ENCODE peak calls at places on chromosomes 7 and 10, in six cellular contexts. One of them, this sample, is unnamed. For H3K9me3 and H3K4me1, the result is how much of the 10 kb centered on the place peaks cover.

GRCh38 chr10:69567920-69568319 is 5.3 kb downstream of the NEUROG3 start:
- DNase-seq in upper lobe of left lung: no peak
- DNase-seq in small intestine: no peak
- DNase-seq in prostate gland: no peak
- DNase-seq in testis: peak
- DNase-seq in CD4-positive, alpha-beta memory T cell: no peak
- DNase-seq in this sample: no peak

GRCh38 chr7:31549621-31550020 is 35.7 kb downstream of the ITPRID1 start:
- DNase-seq in upper lobe of left lung: no peak
- DNase-seq in small intestine: peak
- DNase-seq in prostate gland: no peak
- DNase-seq in testis: no peak
- DNase-seq in CD4-positive, alpha-beta memory T cell: no peak
- DNase-seq in this sample: no peak

GRCh38 chr10:90804354-90804753 is 53.5 kb downstream of the HTR7 start:
- DNase-seq in upper lobe of left lung: no peak
- DNase-seq in small intestine: no peak
- DNase-seq in prostate gland: no peak
- DNase-seq in testis: no peak
- DNase-seq in CD4-positive, alpha-beta memory T cell: no peak
- DNase-seq in this sample: no peak

GRCh38 chr7:104642551-104642950 is 314.1 kb downstream of the LHFPL3 start:
- DNase-seq in upper lobe of left lung: no peak
- DNase-seq in small intestine: no peak
- DNase-seq in prostate gland: no peak
- DNase-seq in testis: no peak
- DNase-seq in CD4-positive, alpha-beta memory T cell: no peak
- DNase-seq in this sample: no peak

GRCh38 chr10:126409821-126410220 is 21.5 kb upstream of the ADAM12 start:
- DNase-seq in upper lobe of left lung: no peak
- DNase-seq in small intestine: no peak
- DNase-seq in prostate gland: no peak
- DNase-seq in testis: no peak
- DNase-seq in CD4-positive, alpha-beta memory T cell: no peak
- DNase-seq in this sample: no peak

GRCh38 chr7:5248201-5248885 is 34.4 kb upstream of the SLC29A4 start:
- DNase-seq in upper lobe of left lung: peak
- DNase-seq in small intestine: no peak
- DNase-seq in prostate gland: no peak
- DNase-seq in testis: peak
- DNase-seq in CD4-positive, alpha-beta memory T cell: no peak
- DNase-seq in this sample: no peak

GRCh38 chr10:70381491-70382421 is 669 bp downstream of the LRRC20 start:
- DNase-seq in upper lobe of left lung: peak
- DNase-seq in small intestine: peak
- DNase-seq in prostate gland: no peak
- DNase-seq in testis: no peak
- DNase-seq in CD4-positive, alpha-beta memory T cell: no peak
- DNase-seq in this sample: no peak

GRCh38 chr10:38054361-38054797 is 39.8 kb upstream of the ZNF37A start:
- DNase-seq in upper lobe of left lung: no peak
- DNase-seq in small intestine: no peak
- DNase-seq in prostate gland: no peak
- DNase-seq in testis: no peak
- DNase-seq in CD4-positive, alpha-beta memory T cell: no peak
- DNase-seq in this sample: no peak

GRCh38 chr10:26331376-26331775 is 106.8 kb upstream of the APBB1IP start:
- DNase-seq in upper lobe of left lung: no peak
- DNase-seq in small intestine: no peak
- DNase-seq in prostate gland: no peak
- DNase-seq in testis: no peak
- DNase-seq in CD4-positive, alpha-beta memory T cell: no peak
- DNase-seq in this sample: no peak

GRCh38 chr10:44022203-44022602 is 362.7 kb downstream of the CXCL12 start:
- DNase-seq in upper lobe of left lung: no peak
- DNase-seq in small intestine: no peak
- DNase-seq in prostate gland: no peak
- DNase-seq in testis: no peak
- DNase-seq in CD4-positive, alpha-beta memory T cell: no peak
- DNase-seq in this sample: no peak

GRCh38 chr7:444606-445005 is 75.0 kb downstream of the PDGFA start:
- DNase-seq in upper lobe of left lung: peak
- DNase-seq in small intestine: no peak
- DNase-seq in prostate gland: no peak
- DNase-seq in testis: peak
- DNase-seq in CD4-positive, alpha-beta memory T cell: no peak
- DNase-seq in this sample: no peak

GRCh38 chr7:42014625-42015412 is 222.2 kb downstream of the GLI3 start:
- DNase-seq in upper lobe of left lung: no peak
- DNase-seq in small intestine: peak
- DNase-seq in prostate gland: peak
- DNase-seq in testis: peak
- DNase-seq in CD4-positive, alpha-beta memory T cell: no peak
- DNase-seq in this sample: no peak

GRCh38 chr7:55774327-55775050 is 88.1 kb downstream of the SEPTIN14 start:
- DNase-seq in upper lobe of left lung: peak
- DNase-seq in small intestine: no peak
- DNase-seq in prostate gland: peak
- DNase-seq in testis: peak
- DNase-seq in CD4-positive, alpha-beta memory T cell: no peak
- DNase-seq in this sample: no peak

GRCh38 chr10:5632430-5632829 is 34.0 kb downstream of the ASB13 start:
- DNase-seq in upper lobe of left lung: no peak
- DNase-seq in small intestine: peak
- DNase-seq in prostate gland: no peak
- DNase-seq in testis: no peak
- DNase-seq in CD4-positive, alpha-beta memory T cell: no peak
- DNase-seq in this sample: peak

GRCh38 chr7:44881610-44882009 is 3.7 kb downstream of the PURB start:
- DNase-seq in upper lobe of left lung: no peak
- DNase-seq in small intestine: no peak
- DNase-seq in prostate gland: no peak
- DNase-seq in testis: no peak
- DNase-seq in CD4-positive, alpha-beta memory T cell: no peak
- DNase-seq in this sample: no peak

GRCh38 chr7:25382175-25382574 is 153.9 kb upstream of the NPVF start:
- DNase-seq in upper lobe of left lung: no peak
- DNase-seq in small intestine: no peak
- DNase-seq in prostate gland: no peak
- DNase-seq in testis: no peak
- DNase-seq in CD4-positive, alpha-beta memory T cell: no peak
- DNase-seq in this sample: no peak

GRCh38 chr7:140229591-140230516 is 53.1 kb upstream of the KDM7A start:
- DNase-seq in upper lobe of left lung: peak
- DNase-seq in small intestine: peak
- DNase-seq in prostate gland: no peak
- DNase-seq in testis: no peak
- DNase-seq in CD4-positive, alpha-beta memory T cell: peak
- DNase-seq in this sample: no peak

GRCh38 chr7:8232999-8233847 is 28.7 kb downstream of the ICA1 start:
- DNase-seq in upper lobe of left lung: no peak
- DNase-seq in small intestine: peak
- DNase-seq in prostate gland: no peak
- DNase-seq in testis: no peak
- DNase-seq in CD4-positive, alpha-beta memory T cell: no peak
- DNase-seq in this sample: no peak

GRCh38 chr7:24828871-24829661 is 71.8 kb upstream of the GSDME start:
- DNase-seq in upper lobe of left lung: no peak
- DNase-seq in small intestine: peak
- DNase-seq in prostate gland: no peak
- DNase-seq in testis: no peak
- DNase-seq in CD4-positive, alpha-beta memory T cell: no peak
- DNase-seq in this sample: no peak

GRCh38 chr7:139091677-139091996 is 17.9 kb downstream of the ZC3HAV1 start:
- DNase-seq in upper lobe of left lung: no peak
- DNase-seq in small intestine: no peak
- DNase-seq in prostate gland: no peak
- DNase-seq in testis: no peak
- DNase-seq in CD4-positive, alpha-beta memory T cell: no peak
- DNase-seq in this sample: no peak

GRCh38 chr7:139088268-139088667 is 21.3 kb downstream of the ZC3HAV1 start:
- DNase-seq in upper lobe of left lung: no peak
- DNase-seq in small intestine: no peak
- DNase-seq in prostate gland: no peak
- DNase-seq in testis: no peak
- DNase-seq in CD4-positive, alpha-beta memory T cell: no peak
- DNase-seq in this sample: no peak

GRCh38 chr7:139087212-139087611 is 22.3 kb downstream of the ZC3HAV1 start:
- DNase-seq in upper lobe of left lung: no peak
- DNase-seq in small intestine: peak
- DNase-seq in prostate gland: no peak
- DNase-seq in testis: no peak
- DNase-seq in CD4-positive, alpha-beta memory T cell: no peak
- DNase-seq in this sample: no peak

GRCh38 chr7:139086454-139086853 is 23.1 kb downstream of the ZC3HAV1 start:
- DNase-seq in upper lobe of left lung: no peak
- DNase-seq in small intestine: no peak
- DNase-seq in prostate gland: no peak
- DNase-seq in testis: no peak
- DNase-seq in CD4-positive, alpha-beta memory T cell: no peak
- DNase-seq in this sample: no peak

DNA sequence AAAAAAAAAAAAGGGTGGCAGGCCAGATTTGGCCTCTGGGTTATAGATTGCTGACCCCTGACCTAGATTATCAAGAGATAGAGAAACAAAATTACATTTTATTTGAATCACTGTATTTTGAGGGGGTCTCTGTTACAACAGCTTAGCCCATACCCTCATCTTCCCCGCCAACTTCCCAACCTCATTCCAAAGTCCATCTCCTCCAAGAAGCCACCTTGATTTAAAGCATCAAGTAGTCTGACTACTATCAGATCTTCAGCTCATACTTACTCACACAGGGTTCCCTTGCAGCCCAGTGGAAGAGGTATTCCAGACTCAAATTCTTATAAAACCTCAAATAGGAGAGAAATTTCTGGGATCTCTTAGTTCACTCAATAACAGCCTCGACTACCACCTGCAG is 20.4 kb downstream of the ZC3HAV1 start:
- DNase-seq in upper lobe of left lung: no peak
- DNase-seq in small intestine: no peak
- DNase-seq in prostate gland: no peak
- DNase-seq in testis: no peak
- DNase-seq in CD4-positive, alpha-beta memory T cell: no peak
- DNase-seq in this sample: no peak
- H3K9me3 ChIP-seq in upper lobe of left lung: under half
- H3K9me3 ChIP-seq in small intestine: under half
- H3K9me3 ChIP-seq in prostate gland: under half
- H3K9me3 ChIP-seq in testis: under half
- H3K9me3 ChIP-seq in CD4-positive, alpha-beta memory T cell: under half
- H3K9me3 ChIP-seq in this sample: under half

DNA sequence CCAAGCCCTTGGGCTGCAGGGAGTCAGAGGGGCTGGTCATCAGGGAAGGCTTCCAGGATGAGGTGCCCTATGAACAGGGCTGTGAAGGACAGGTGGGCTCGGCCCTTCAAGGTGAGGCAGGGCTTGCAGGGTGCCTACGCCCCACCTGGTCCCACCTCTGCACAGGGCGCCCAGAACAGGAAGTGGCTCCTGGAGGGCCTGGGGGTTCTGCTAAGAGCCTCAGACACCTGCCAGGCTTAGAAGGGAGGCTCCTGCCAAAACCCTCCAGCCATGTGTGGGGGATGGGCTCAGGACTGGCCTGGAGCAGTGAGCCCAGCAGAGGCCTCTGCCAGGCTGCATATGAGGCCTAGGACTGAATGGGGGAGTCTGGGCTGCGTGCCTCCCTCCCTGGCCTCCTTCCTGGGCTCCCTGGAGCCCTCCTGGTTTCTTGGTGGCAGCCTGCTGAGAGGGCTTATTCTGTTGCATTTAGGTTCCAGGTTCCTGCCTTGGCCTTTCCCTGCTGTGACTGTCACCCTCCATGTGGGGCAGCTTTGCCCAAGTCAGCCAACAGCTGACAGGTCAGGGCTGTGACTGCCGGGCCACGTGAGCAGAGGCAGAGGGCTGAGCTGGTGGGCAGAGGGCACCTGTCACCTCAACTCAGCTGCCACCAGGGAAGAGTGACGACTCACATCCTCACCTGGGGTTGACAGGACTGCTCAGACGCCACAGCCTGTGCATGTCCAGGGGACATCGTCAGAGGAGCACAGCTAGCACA is 45.2 kb upstream of the MSMB start:
- DNase-seq in upper lobe of left lung: peak
- DNase-seq in small intestine: no peak
- DNase-seq in prostate gland: no peak
- DNase-seq in testis: no peak
- DNase-seq in CD4-positive, alpha-beta memory T cell: no peak
- DNase-seq in this sample: no peak
- H3K27ac ChIP-seq in upper lobe of left lung: no peak
- H3K27ac ChIP-seq in small intestine: peak
- H3K27ac ChIP-seq in prostate gland: no peak
- H3K27ac ChIP-seq in testis: no peak
- H3K27ac ChIP-seq in CD4-positive, alpha-beta memory T cell: peak
- H3K27ac ChIP-seq in this sample: no peak

DNA sequence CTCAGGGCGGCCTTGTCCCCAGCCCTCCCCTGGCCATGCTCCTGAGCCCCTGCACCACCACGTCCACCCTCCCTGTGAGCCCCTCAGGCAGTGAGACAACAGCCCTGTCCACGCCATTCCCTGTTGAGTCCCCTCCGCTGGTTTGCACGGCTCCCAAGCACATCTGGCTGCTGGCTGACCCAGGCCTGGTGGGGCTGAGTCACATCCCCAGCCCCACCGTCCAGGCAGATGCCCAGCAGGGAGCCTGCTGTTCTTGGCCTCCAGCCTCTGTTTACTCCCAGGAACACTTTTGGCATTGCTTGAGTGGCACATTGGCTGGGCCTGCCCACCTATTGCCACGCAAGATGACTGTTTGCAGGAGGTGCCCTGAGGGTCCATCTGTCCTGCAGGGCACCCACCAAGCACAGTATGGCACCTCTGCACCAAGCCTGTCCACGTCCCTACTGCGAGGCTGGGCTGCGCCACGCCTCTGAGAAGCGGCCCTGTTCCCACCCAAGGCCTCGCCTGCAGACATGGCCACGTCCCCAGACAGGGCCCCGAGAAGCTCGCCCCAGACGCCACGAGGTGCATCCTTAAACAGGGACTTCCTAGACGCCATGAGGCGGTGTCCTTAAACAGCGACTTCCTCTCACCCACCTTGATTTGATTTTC is 48.4 kb upstream of the INPP5A start:
- DNase-seq in upper lobe of left lung: peak
- DNase-seq in small intestine: no peak
- DNase-seq in prostate gland: no peak
- DNase-seq in testis: no peak
- DNase-seq in CD4-positive, alpha-beta memory T cell: no peak
- DNase-seq in this sample: peak
- H3K4me1 ChIP-seq in upper lobe of left lung: under half
- H3K4me1 ChIP-seq in small intestine: under half
- H3K4me1 ChIP-seq in prostate gland: under half
- H3K4me1 ChIP-seq in testis: under half
- H3K4me1 ChIP-seq in CD4-positive, alpha-beta memory T cell: under half
- H3K4me1 ChIP-seq in this sample: under half

DNA sequence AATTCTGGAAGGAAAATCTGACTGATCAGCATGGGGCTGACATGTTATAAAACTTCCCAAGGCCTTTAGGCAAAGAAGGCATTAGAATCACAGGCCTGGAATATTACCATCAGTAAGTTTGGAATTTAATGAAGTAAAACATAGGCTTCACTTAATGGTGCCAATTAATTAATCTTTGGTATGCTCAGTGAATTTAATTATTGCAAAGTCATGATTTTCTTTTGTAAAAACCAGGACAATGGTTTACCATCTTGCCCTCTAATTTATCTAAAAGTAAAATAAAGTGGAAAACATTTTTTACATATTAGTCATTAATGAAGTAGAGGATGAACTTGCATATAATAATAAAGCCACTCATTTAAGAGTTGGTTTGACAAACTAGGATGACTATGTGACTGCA is 220.3 kb downstream of the SEC23IP start:
- DNase-seq in upper lobe of left lung: no peak
- DNase-seq in small intestine: no peak
- DNase-seq in prostate gland: no peak
- DNase-seq in testis: no peak
- DNase-seq in CD4-positive, alpha-beta memory T cell: no peak
- DNase-seq in this sample: no peak
- H3K9me3 ChIP-seq in upper lobe of left lung: under half
- H3K9me3 ChIP-seq in small intestine: under half
- H3K9me3 ChIP-seq in prostate gland: under half
- H3K9me3 ChIP-seq in testis: under half
- H3K9me3 ChIP-seq in CD4-positive, alpha-beta memory T cell: under half
- H3K9me3 ChIP-seq in this sample: under half

This sample was measured in ascending aorta.